ENCODE peak calls at places on chromosomes 6 and 20, in ten cellular contexts. One of them, this sample, is unnamed.

GRCh38 chr6:9851541-9852380 is 563.1 kb downstream of the TFAP2A start:
- DNase-seq in tibial nerve: no peak
- DNase-seq in iPS DF 19.7: peak
- DNase-seq in uterus: no peak
- DNase-seq in activated gamma-delta T cell treated with anti-CD3 and anti-CD28 coated beads, Interleukin-2, amount 50 U/mL, for 16 hours: no peak
- DNase-seq in OCI-M1: peak
- DNase-seq in foreskin melanocyte: no peak
- DNase-seq in AML-193: peak
- DNase-seq in substantia nigra: no peak
- DNase-seq in stimulated activated effector memory CD8-positive, alpha-beta T cell treated with anti-CD3 and anti-CD28 coated beads, Interleukin-12 subunit alpha, Interleukin-12 subunit beta, amount 100 ng/mL, for 72 hours: no peak
- DNase-seq in this sample: no peak

GRCh38 chr6:107741191-107741680 is 82.9 kb downstream of the SCML4 start:
- DNase-seq in activated gamma-delta T cell treated with anti-CD3 and anti-CD28 coated beads, Interleukin-2, amount 50 U/mL, for 16 hours: no peak
- DNase-seq in AML-193: no peak
- DNase-seq in foreskin melanocyte: no peak
- DNase-seq in tibial nerve: no peak
- DNase-seq in substantia nigra: no peak
- DNase-seq in stimulated activated effector memory CD8-positive, alpha-beta T cell treated with anti-CD3 and anti-CD28 coated beads, Interleukin-12 subunit alpha, Interleukin-12 subunit beta, amount 100 ng/mL, for 72 hours: no peak
- DNase-seq in OCI-M1: no peak
- DNase-seq in uterus: no peak
- DNase-seq in iPS DF 19.7: no peak
- DNase-seq in this sample: no peak

GRCh38 chr20:36175475-36175995 is 21.0 kb downstream of the EPB41L1 start:
- DNase-seq in stimulated activated effector memory CD8-positive, alpha-beta T cell treated with anti-CD3 and anti-CD28 coated beads, Interleukin-12 subunit alpha, Interleukin-12 subunit beta, amount 100 ng/mL, for 72 hours: no peak
- DNase-seq in uterus: no peak
- DNase-seq in activated gamma-delta T cell treated with anti-CD3 and anti-CD28 coated beads, Interleukin-2, amount 50 U/mL, for 16 hours: no peak
- DNase-seq in iPS DF 19.7: no peak
- DNase-seq in substantia nigra: no peak
- DNase-seq in foreskin melanocyte: no peak
- DNase-seq in AML-193: no peak
- DNase-seq in OCI-M1: peak
- DNase-seq in tibial nerve: no peak
- DNase-seq in this sample: no peak

GRCh38 chr6:71888720-71889340 is 2.5 kb downstream of the RIMS1 start:
- DNase-seq in activated gamma-delta T cell treated with anti-CD3 and anti-CD28 coated beads, Interleukin-2, amount 50 U/mL, for 16 hours: no peak
- DNase-seq in tibial nerve: no peak
- DNase-seq in substantia nigra: no peak
- DNase-seq in AML-193: no peak
- DNase-seq in stimulated activated effector memory CD8-positive, alpha-beta T cell treated with anti-CD3 and anti-CD28 coated beads, Interleukin-12 subunit alpha, Interleukin-12 subunit beta, amount 100 ng/mL, for 72 hours: no peak
- DNase-seq in iPS DF 19.7: no peak
- DNase-seq in uterus: no peak
- DNase-seq in OCI-M1: no peak
- DNase-seq in foreskin melanocyte: no peak
- DNase-seq in this sample: no peak

GRCh38 chr20:36319356-36320260 is 13.5 kb downstream of the DLGAP4 start:
- DNase-seq in OCI-M1: no peak
- DNase-seq in foreskin melanocyte: no peak
- DNase-seq in AML-193: no peak
- DNase-seq in stimulated activated effector memory CD8-positive, alpha-beta T cell treated with anti-CD3 and anti-CD28 coated beads, Interleukin-12 subunit alpha, Interleukin-12 subunit beta, amount 100 ng/mL, for 72 hours: no peak
- DNase-seq in iPS DF 19.7: no peak
- DNase-seq in substantia nigra: no peak
- DNase-seq in uterus: no peak
- DNase-seq in activated gamma-delta T cell treated with anti-CD3 and anti-CD28 coated beads, Interleukin-2, amount 50 U/mL, for 16 hours: no peak
- DNase-seq in tibial nerve: no peak
- DNase-seq in this sample: no peak

GRCh38 chr6:129253731-129254130 is 370.8 kb downstream of the LAMA2 start:
- DNase-seq in iPS DF 19.7: no peak
- DNase-seq in substantia nigra: no peak
- DNase-seq in OCI-M1: no peak
- DNase-seq in AML-193: no peak
- DNase-seq in stimulated activated effector memory CD8-positive, alpha-beta T cell treated with anti-CD3 and anti-CD28 coated beads, Interleukin-12 subunit alpha, Interleukin-12 subunit beta, amount 100 ng/mL, for 72 hours: no peak
- DNase-seq in activated gamma-delta T cell treated with anti-CD3 and anti-CD28 coated beads, Interleukin-2, amount 50 U/mL, for 16 hours: no peak
- DNase-seq in foreskin melanocyte: no peak
- DNase-seq in tibial nerve: no peak
- DNase-seq in uterus: no peak
- DNase-seq in this sample: no peak

GRCh38 chr6:51349866-51350265 is 531.2 kb downstream of the TFAP2B start:
- DNase-seq in OCI-M1: no peak
- DNase-seq in iPS DF 19.7: no peak
- DNase-seq in foreskin melanocyte: peak
- DNase-seq in activated gamma-delta T cell treated with anti-CD3 and anti-CD28 coated beads, Interleukin-2, amount 50 U/mL, for 16 hours: no peak
- DNase-seq in AML-193: no peak
- DNase-seq in stimulated activated effector memory CD8-positive, alpha-beta T cell treated with anti-CD3 and anti-CD28 coated beads, Interleukin-12 subunit alpha, Interleukin-12 subunit beta, amount 100 ng/mL, for 72 hours: no peak
- DNase-seq in tibial nerve: no peak
- DNase-seq in uterus: no peak
- DNase-seq in substantia nigra: no peak
- DNase-seq in this sample: no peak

GRCh38 chr6:16700202-16700997 is 60.9 kb downstream of the ATXN1 start:
- DNase-seq in stimulated activated effector memory CD8-positive, alpha-beta T cell treated with anti-CD3 and anti-CD28 coated beads, Interleukin-12 subunit alpha, Interleukin-12 subunit beta, amount 100 ng/mL, for 72 hours: peak
- DNase-seq in AML-193: peak
- DNase-seq in OCI-M1: no peak
- DNase-seq in substantia nigra: no peak
- DNase-seq in activated gamma-delta T cell treated with anti-CD3 and anti-CD28 coated beads, Interleukin-2, amount 50 U/mL, for 16 hours: peak
- DNase-seq in tibial nerve: no peak
- DNase-seq in uterus: no peak
- DNase-seq in iPS DF 19.7: no peak
- DNase-seq in foreskin melanocyte: no peak
- DNase-seq in this sample: no peak

GRCh38 chr6:155100087-155100486 is 105.0 kb downstream of the TIAM2 start:
- DNase-seq in substantia nigra: no peak
- DNase-seq in OCI-M1: no peak
- DNase-seq in AML-193: no peak
- DNase-seq in uterus: no peak
- DNase-seq in stimulated activated effector memory CD8-positive, alpha-beta T cell treated with anti-CD3 and anti-CD28 coated beads, Interleukin-12 subunit alpha, Interleukin-12 subunit beta, amount 100 ng/mL, for 72 hours: no peak
- DNase-seq in iPS DF 19.7: no peak
- DNase-seq in foreskin melanocyte: no peak
- DNase-seq in activated gamma-delta T cell treated with anti-CD3 and anti-CD28 coated beads, Interleukin-2, amount 50 U/mL, for 16 hours: no peak
- DNase-seq in tibial nerve: no peak
- DNase-seq in this sample: no peak

GRCh38 chr6:127022297-127022696 is 96.2 kb upstream of the RSPO3 start:
- DNase-seq in uterus: peak
- DNase-seq in stimulated activated effector memory CD8-positive, alpha-beta T cell treated with anti-CD3 and anti-CD28 coated beads, Interleukin-12 subunit alpha, Interleukin-12 subunit beta, amount 100 ng/mL, for 72 hours: no peak
- DNase-seq in AML-193: no peak
- DNase-seq in iPS DF 19.7: no peak
- DNase-seq in substantia nigra: no peak
- DNase-seq in OCI-M1: peak
- DNase-seq in tibial nerve: no peak
- DNase-seq in foreskin melanocyte: peak
- DNase-seq in activated gamma-delta T cell treated with anti-CD3 and anti-CD28 coated beads, Interleukin-2, amount 50 U/mL, for 16 hours: no peak
- DNase-seq in this sample: no peak

GRCh38 chr6:154508573-154509375 is 1.7 kb downstream of the CNKSR3 start:
- DNase-seq in foreskin melanocyte: no peak
- DNase-seq in substantia nigra: no peak
- DNase-seq in iPS DF 19.7: no peak
- DNase-seq in activated gamma-delta T cell treated with anti-CD3 and anti-CD28 coated beads, Interleukin-2, amount 50 U/mL, for 16 hours: no peak
- DNase-seq in OCI-M1: peak
- DNase-seq in stimulated activated effector memory CD8-positive, alpha-beta T cell treated with anti-CD3 and anti-CD28 coated beads, Interleukin-12 subunit alpha, Interleukin-12 subunit beta, amount 100 ng/mL, for 72 hours: no peak
- DNase-seq in tibial nerve: no peak
- DNase-seq in AML-193: no peak
- DNase-seq in uterus: no peak
- DNase-seq in this sample: no peak

GRCh38 chr20:33789109-33789857 is 21.9 kb upstream of the CHMP4B start:
- DNase-seq in OCI-M1: no peak
- DNase-seq in iPS DF 19.7: no peak
- DNase-seq in uterus: peak
- DNase-seq in foreskin melanocyte: no peak
- DNase-seq in AML-193: no peak
- DNase-seq in stimulated activated effector memory CD8-positive, alpha-beta T cell treated with anti-CD3 and anti-CD28 coated beads, Interleukin-12 subunit alpha, Interleukin-12 subunit beta, amount 100 ng/mL, for 72 hours: no peak
- DNase-seq in tibial nerve: peak
- DNase-seq in substantia nigra: no peak
- DNase-seq in activated gamma-delta T cell treated with anti-CD3 and anti-CD28 coated beads, Interleukin-2, amount 50 U/mL, for 16 hours: no peak
- DNase-seq in this sample: no peak

GRCh38 chr6:26322645-26323482 is 42.1 kb upstream of the BTN3A2 start:
- DNase-seq in uterus: peak
- DNase-seq in iPS DF 19.7: no peak
- DNase-seq in OCI-M1: peak
- DNase-seq in stimulated activated effector memory CD8-positive, alpha-beta T cell treated with anti-CD3 and anti-CD28 coated beads, Interleukin-12 subunit alpha, Interleukin-12 subunit beta, amount 100 ng/mL, for 72 hours: peak
- DNase-seq in substantia nigra: no peak
- DNase-seq in tibial nerve: peak
- DNase-seq in activated gamma-delta T cell treated with anti-CD3 and anti-CD28 coated beads, Interleukin-2, amount 50 U/mL, for 16 hours: peak
- DNase-seq in AML-193: peak
- DNase-seq in foreskin melanocyte: peak
- DNase-seq in this sample: peak

GRCh38 chr6:134379599-134379998 is 61.7 kb upstream of the SGK1 start:
- DNase-seq in OCI-M1: no peak
- DNase-seq in substantia nigra: no peak
- DNase-seq in foreskin melanocyte: no peak
- DNase-seq in activated gamma-delta T cell treated with anti-CD3 and anti-CD28 coated beads, Interleukin-2, amount 50 U/mL, for 16 hours: no peak
- DNase-seq in uterus: no peak
- DNase-seq in tibial nerve: no peak
- DNase-seq in stimulated activated effector memory CD8-positive, alpha-beta T cell treated with anti-CD3 and anti-CD28 coated beads, Interleukin-12 subunit alpha, Interleukin-12 subunit beta, amount 100 ng/mL, for 72 hours: no peak
- DNase-seq in AML-193: no peak
- DNase-seq in iPS DF 19.7: no peak
- DNase-seq in this sample: no peak

GRCh38 chr20:62225026-62225425 is 4.9 kb upstream of the HRH3 start:
- DNase-seq in foreskin melanocyte: no peak
- DNase-seq in substantia nigra: no peak
- DNase-seq in AML-193: no peak
- DNase-seq in tibial nerve: no peak
- DNase-seq in iPS DF 19.7: no peak
- DNase-seq in uterus: no peak
- DNase-seq in OCI-M1: no peak
- DNase-seq in stimulated activated effector memory CD8-positive, alpha-beta T cell treated with anti-CD3 and anti-CD28 coated beads, Interleukin-12 subunit alpha, Interleukin-12 subunit beta, amount 100 ng/mL, for 72 hours: no peak
- DNase-seq in activated gamma-delta T cell treated with anti-CD3 and anti-CD28 coated beads, Interleukin-2, amount 50 U/mL, for 16 hours: no peak
- DNase-seq in this sample: no peak

GRCh38 chr6:6752129-6752528 is 163.6 kb downstream of the LY86 start:
- DNase-seq in iPS DF 19.7: no peak
- DNase-seq in activated gamma-delta T cell treated with anti-CD3 and anti-CD28 coated beads, Interleukin-2, amount 50 U/mL, for 16 hours: no peak
- DNase-seq in OCI-M1: no peak
- DNase-seq in stimulated activated effector memory CD8-positive, alpha-beta T cell treated with anti-CD3 and anti-CD28 coated beads, Interleukin-12 subunit alpha, Interleukin-12 subunit beta, amount 100 ng/mL, for 72 hours: no peak
- DNase-seq in foreskin melanocyte: no peak
- DNase-seq in substantia nigra: no peak
- DNase-seq in uterus: no peak
- DNase-seq in AML-193: no peak
- DNase-seq in tibial nerve: no peak
- DNase-seq in this sample: no peak

GRCh38 chr6:22466665-22467064 is 102.7 kb upstream of the HDGFL1 start:
- DNase-seq in tibial nerve: no peak
- DNase-seq in iPS DF 19.7: no peak
- DNase-seq in activated gamma-delta T cell treated with anti-CD3 and anti-CD28 coated beads, Interleukin-2, amount 50 U/mL, for 16 hours: no peak
- DNase-seq in substantia nigra: no peak
- DNase-seq in stimulated activated effector memory CD8-positive, alpha-beta T cell treated with anti-CD3 and anti-CD28 coated beads, Interleukin-12 subunit alpha, Interleukin-12 subunit beta, amount 100 ng/mL, for 72 hours: no peak
- DNase-seq in uterus: no peak
- DNase-seq in OCI-M1: no peak
- DNase-seq in AML-193: no peak
- DNase-seq in foreskin melanocyte: no peak
- DNase-seq in this sample: no peak

GRCh38 chr20:3046677-3047462 is 1.0 kb downstream of the MRPS26 start:
- DNase-seq in substantia nigra: no peak
- DNase-seq in iPS DF 19.7: no peak
- DNase-seq in tibial nerve: no peak
- DNase-seq in uterus: no peak
- DNase-seq in OCI-M1: no peak
- DNase-seq in AML-193: no peak
- DNase-seq in activated gamma-delta T cell treated with anti-CD3 and anti-CD28 coated beads, Interleukin-2, amount 50 U/mL, for 16 hours: no peak
- DNase-seq in foreskin melanocyte: peak
- DNase-seq in stimulated activated effector memory CD8-positive, alpha-beta T cell treated with anti-CD3 and anti-CD28 coated beads, Interleukin-12 subunit alpha, Interleukin-12 subunit beta, amount 100 ng/mL, for 72 hours: no peak
- DNase-seq in this sample: no peak

GRCh38 chr6:34190504-34191122 is 44.7 kb upstream of the GRM4 start:
- DNase-seq in iPS DF 19.7: no peak
- DNase-seq in foreskin melanocyte: no peak
- DNase-seq in substantia nigra: no peak
- DNase-seq in activated gamma-delta T cell treated with anti-CD3 and anti-CD28 coated beads, Interleukin-2, amount 50 U/mL, for 16 hours: no peak
- DNase-seq in AML-193: no peak
- DNase-seq in tibial nerve: no peak
- DNase-seq in stimulated activated effector memory CD8-positive, alpha-beta T cell treated with anti-CD3 and anti-CD28 coated beads, Interleukin-12 subunit alpha, Interleukin-12 subunit beta, amount 100 ng/mL, for 72 hours: no peak
- DNase-seq in OCI-M1: no peak
- DNase-seq in uterus: no peak
- DNase-seq in this sample: no peak

GRCh38 chr6:157392927-157393666 is 12.1 kb downstream of the ZDHHC14 start:
- DNase-seq in tibial nerve: no peak
- DNase-seq in OCI-M1: peak
- DNase-seq in iPS DF 19.7: no peak
- DNase-seq in AML-193: no peak
- DNase-seq in foreskin melanocyte: no peak
- DNase-seq in substantia nigra: no peak
- DNase-seq in stimulated activated effector memory CD8-positive, alpha-beta T cell treated with anti-CD3 and anti-CD28 coated beads, Interleukin-12 subunit alpha, Interleukin-12 subunit beta, amount 100 ng/mL, for 72 hours: no peak
- DNase-seq in uterus: no peak
- DNase-seq in activated gamma-delta T cell treated with anti-CD3 and anti-CD28 coated beads, Interleukin-2, amount 50 U/mL, for 16 hours: no peak
- DNase-seq in this sample: no peak

GRCh38 chr6:49269190-49269589 is 193.9 kb downstream of the MMUT start:
- DNase-seq in AML-193: no peak
- DNase-seq in tibial nerve: no peak
- DNase-seq in OCI-M1: no peak
- DNase-seq in iPS DF 19.7: no peak
- DNase-seq in foreskin melanocyte: no peak
- DNase-seq in substantia nigra: no peak
- DNase-seq in stimulated activated effector memory CD8-positive, alpha-beta T cell treated with anti-CD3 and anti-CD28 coated beads, Interleukin-12 subunit alpha, Interleukin-12 subunit beta, amount 100 ng/mL, for 72 hours: no peak
- DNase-seq in uterus: no peak
- DNase-seq in activated gamma-delta T cell treated with anti-CD3 and anti-CD28 coated beads, Interleukin-2, amount 50 U/mL, for 16 hours: no peak
- DNase-seq in this sample: no peak

GRCh38 chr6:157235600-157236039 is 87.7 kb downstream of the TMEM242 start:
- DNase-seq in AML-193: no peak
- DNase-seq in foreskin melanocyte: peak
- DNase-seq in OCI-M1: no peak
- DNase-seq in tibial nerve: peak
- DNase-seq in activated gamma-delta T cell treated with anti-CD3 and anti-CD28 coated beads, Interleukin-2, amount 50 U/mL, for 16 hours: no peak
- DNase-seq in stimulated activated effector memory CD8-positive, alpha-beta T cell treated with anti-CD3 and anti-CD28 coated beads, Interleukin-12 subunit alpha, Interleukin-12 subunit beta, amount 100 ng/mL, for 72 hours: peak
- DNase-seq in uterus: peak
- DNase-seq in substantia nigra: no peak
- DNase-seq in iPS DF 19.7: no peak
- DNase-seq in this sample: peak

GRCh38 chr6:87875781-87876180 is 171.9 kb upstream of the SPACA1 start:
- DNase-seq in tibial nerve: no peak
- DNase-seq in iPS DF 19.7: no peak
- DNase-seq in uterus: no peak
- DNase-seq in AML-193: no peak
- DNase-seq in OCI-M1: no peak
- DNase-seq in stimulated activated effector memory CD8-positive, alpha-beta T cell treated with anti-CD3 and anti-CD28 coated beads, Interleukin-12 subunit alpha, Interleukin-12 subunit beta, amount 100 ng/mL, for 72 hours: no peak
- DNase-seq in activated gamma-delta T cell treated with anti-CD3 and anti-CD28 coated beads, Interleukin-2, amount 50 U/mL, for 16 hours: no peak
- DNase-seq in foreskin melanocyte: no peak
- DNase-seq in substantia nigra: no peak
- DNase-seq in this sample: no peak

GRCh38 chr20:36585410-36586125 is 12.2 kb downstream of the TGIF2 start:
- DNase-seq in iPS DF 19.7: peak
- DNase-seq in activated gamma-delta T cell treated with anti-CD3 and anti-CD28 coated beads, Interleukin-2, amount 50 U/mL, for 16 hours: no peak
- DNase-seq in OCI-M1: no peak
- DNase-seq in uterus: no peak
- DNase-seq in foreskin melanocyte: peak
- DNase-seq in substantia nigra: no peak
- DNase-seq in tibial nerve: no peak
- DNase-seq in AML-193: no peak
- DNase-seq in stimulated activated effector memory CD8-positive, alpha-beta T cell treated with anti-CD3 and anti-CD28 coated beads, Interleukin-12 subunit alpha, Interleukin-12 subunit beta, amount 100 ng/mL, for 72 hours: no peak
- DNase-seq in this sample: no peak

GRCh38 chr6:149317656-149318571 is at the start of gene TAB2:
- DNase-seq in substantia nigra: no peak
- DNase-seq in activated gamma-delta T cell treated with anti-CD3 and anti-CD28 coated beads, Interleukin-2, amount 50 U/mL, for 16 hours: peak
- DNase-seq in tibial nerve: peak
- DNase-seq in OCI-M1: peak
- DNase-seq in foreskin melanocyte: no peak
- DNase-seq in uterus: peak
- DNase-seq in iPS DF 19.7: no peak
- DNase-seq in AML-193: no peak
- DNase-seq in stimulated activated effector memory CD8-positive, alpha-beta T cell treated with anti-CD3 and anti-CD28 coated beads, Interleukin-12 subunit alpha, Interleukin-12 subunit beta, amount 100 ng/mL, for 72 hours: peak
- DNase-seq in this sample: peak

GRCh38 chr6:108361312-108361932 is 66.6 kb downstream of the AFG1L start:
- DNase-seq in AML-193: peak
- DNase-seq in foreskin melanocyte: no peak
- DNase-seq in stimulated activated effector memory CD8-positive, alpha-beta T cell treated with anti-CD3 and anti-CD28 coated beads, Interleukin-12 subunit alpha, Interleukin-12 subunit beta, amount 100 ng/mL, for 72 hours: no peak
- DNase-seq in uterus: no peak
- DNase-seq in substantia nigra: no peak
- DNase-seq in OCI-M1: peak
- DNase-seq in iPS DF 19.7: no peak
- DNase-seq in tibial nerve: no peak
- DNase-seq in activated gamma-delta T cell treated with anti-CD3 and anti-CD28 coated beads, Interleukin-2, amount 50 U/mL, for 16 hours: no peak
- DNase-seq in this sample: no peak

GRCh38 chr6:161152904-161153662 is 120.8 kb downstream of the AGPAT4 start:
- DNase-seq in AML-193: no peak
- DNase-seq in tibial nerve: no peak
- DNase-seq in uterus: no peak
- DNase-seq in stimulated activated effector memory CD8-positive, alpha-beta T cell treated with anti-CD3 and anti-CD28 coated beads, Interleukin-12 subunit alpha, Interleukin-12 subunit beta, amount 100 ng/mL, for 72 hours: no peak
- DNase-seq in OCI-M1: peak
- DNase-seq in substantia nigra: no peak
- DNase-seq in activated gamma-delta T cell treated with anti-CD3 and anti-CD28 coated beads, Interleukin-2, amount 50 U/mL, for 16 hours: no peak
- DNase-seq in iPS DF 19.7: no peak
- DNase-seq in foreskin melanocyte: no peak
- DNase-seq in this sample: no peak

GRCh38 chr6:21769405-21769851 is 175.9 kb downstream of the SOX4 start:
- DNase-seq in stimulated activated effector memory CD8-positive, alpha-beta T cell treated with anti-CD3 and anti-CD28 coated beads, Interleukin-12 subunit alpha, Interleukin-12 subunit beta, amount 100 ng/mL, for 72 hours: no peak
- DNase-seq in OCI-M1: no peak
- DNase-seq in activated gamma-delta T cell treated with anti-CD3 and anti-CD28 coated beads, Interleukin-2, amount 50 U/mL, for 16 hours: no peak
- DNase-seq in AML-193: no peak
- DNase-seq in uterus: peak
- DNase-seq in iPS DF 19.7: peak
- DNase-seq in tibial nerve: no peak
- DNase-seq in foreskin melanocyte: peak
- DNase-seq in substantia nigra: no peak
- DNase-seq in this sample: no peak

This sample was measured in amygdala.